ENCODE peak calls at places on chromosomes 13 and 19, in seven cellular contexts. K is mesendoderm, X is IMR-90, Y is neuronal stem cell, Z is H1, W is trophoblast cell, M is mesenchymal stem cell. S is an unnamed sample.

GRCh38 chr13:114113961-114114360 is 18.5 kb downstream of the RASA3 start:
- DNase-seq in K (no peak), X (no peak), Y (no peak), Z (no peak), W (no peak), M (no peak), S (no peak)

GRCh38 chr19:48393559-48394330 is at the start of gene GRIN2D:
- DNase-seq in K (peak), X (peak), Y (no peak), Z (peak), W (peak), M (peak), S (peak)

GRCh38 chr19:7540761-7541480 is 5.4 kb downstream of the PNPLA6 start:
- DNase-seq in K (peak), X (peak), Y (no peak), Z (peak), W (no peak), M (no peak), S (peak)

GRCh38 chr19:18955042-18955441 is 14.0 kb upstream of the HOMER3 start:
- DNase-seq in K (no peak), X (no peak), Y (no peak), Z (no peak), W (no peak), M (no peak), S (no peak)

GRCh38 chr13:26280295-26280694 is 26.4 kb downstream of the CDK8 start:
- DNase-seq in K (no peak), X (peak), Y (no peak), Z (no peak), W (peak), M (peak), S (no peak)

GRCh38 chr19:48102870-48103751 is 7.5 kb downstream of the PLA2G4C start:
- DNase-seq in K (peak), X (peak), Y (peak), Z (peak), W (no peak), M (no peak), S (peak)

GRCh38 chr19:47398707-47399106 is 20.6 kb downstream of the MEIS3 start:
- DNase-seq in K (peak), X (no peak), Y (no peak), Z (no peak), W (no peak), M (no peak), S (no peak)

GRCh38 chr19:12284226-12284625 is 10.5 kb downstream of the ZNF44 start:
- DNase-seq in K (no peak), X (no peak), Y (no peak), Z (no peak), W (no peak), M (no peak), S (no peak)

GRCh38 chr13:27161980-27162379 is 9.6 kb downstream of the USP12 start:
- DNase-seq in K (no peak), X (peak), Y (no peak), Z (no peak), W (no peak), M (no peak), S (no peak)

GRCh38 chr19:29844891-29845575 is 33.2 kb downstream of the CCNE1 start:
- DNase-seq in K (peak), X (peak), Y (peak), Z (peak), W (peak), M (peak), S (peak)
- H3K9ac ChIP-seq in K (peak), X (peak), Y (peak), Z (no peak), W (peak), M (peak), S (no peak)

DNA sequence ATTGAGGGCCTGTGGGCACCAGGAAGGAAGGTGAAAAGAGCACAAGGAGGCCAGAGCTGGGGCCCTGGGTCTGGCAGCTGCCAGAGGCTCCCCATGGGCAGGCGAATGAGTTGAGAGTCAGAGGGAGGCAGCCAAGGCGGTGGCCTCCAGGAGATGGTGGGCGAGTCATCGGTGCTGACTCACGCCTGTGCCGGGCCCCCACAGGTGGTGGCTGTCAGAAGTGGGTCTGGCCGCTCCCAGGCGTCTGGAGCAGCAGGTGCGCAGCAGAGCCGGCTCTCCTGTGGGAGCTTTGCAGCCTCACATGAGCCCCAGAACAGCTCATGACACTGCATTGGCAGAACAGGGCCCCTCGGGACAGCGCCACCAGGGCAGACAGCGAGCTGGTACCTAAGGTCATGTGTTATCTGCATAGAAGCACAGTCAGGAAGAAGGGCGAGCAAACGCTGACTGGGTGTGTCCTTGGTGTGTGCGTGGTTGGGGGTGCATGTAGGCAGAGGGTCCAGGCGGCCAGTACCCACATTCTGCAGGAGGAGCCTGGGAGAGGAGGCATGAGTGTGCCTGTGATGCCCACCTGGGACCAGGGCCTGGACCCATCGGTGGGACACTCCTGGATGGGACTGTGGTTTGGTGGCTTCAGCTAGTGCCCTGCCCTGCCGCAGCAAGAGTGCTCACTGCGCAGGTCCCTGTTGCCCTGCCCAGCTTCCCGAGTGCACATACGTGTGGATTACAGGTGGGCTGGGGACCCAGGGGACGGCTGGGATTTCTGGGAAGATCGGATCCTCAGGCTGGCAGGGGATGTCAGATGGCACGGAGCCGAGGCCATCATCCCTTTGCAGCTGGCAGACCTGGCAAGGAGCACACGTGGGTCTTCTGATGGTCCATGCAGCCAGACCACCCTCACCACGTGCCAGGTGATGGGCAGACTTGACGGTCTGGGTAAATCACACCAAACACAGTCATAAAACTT is 69.0 kb downstream of the CHST8 start:
- DNase-seq in K (peak), X (no peak), Y (no peak), Z (no peak), W (no peak), M (no peak), S (no peak)
- H3K27ac ChIP-seq in K (no peak), X (no peak), Y (no peak), Z (no peak), W (no peak), M (no peak), S (no peak)

DNA sequence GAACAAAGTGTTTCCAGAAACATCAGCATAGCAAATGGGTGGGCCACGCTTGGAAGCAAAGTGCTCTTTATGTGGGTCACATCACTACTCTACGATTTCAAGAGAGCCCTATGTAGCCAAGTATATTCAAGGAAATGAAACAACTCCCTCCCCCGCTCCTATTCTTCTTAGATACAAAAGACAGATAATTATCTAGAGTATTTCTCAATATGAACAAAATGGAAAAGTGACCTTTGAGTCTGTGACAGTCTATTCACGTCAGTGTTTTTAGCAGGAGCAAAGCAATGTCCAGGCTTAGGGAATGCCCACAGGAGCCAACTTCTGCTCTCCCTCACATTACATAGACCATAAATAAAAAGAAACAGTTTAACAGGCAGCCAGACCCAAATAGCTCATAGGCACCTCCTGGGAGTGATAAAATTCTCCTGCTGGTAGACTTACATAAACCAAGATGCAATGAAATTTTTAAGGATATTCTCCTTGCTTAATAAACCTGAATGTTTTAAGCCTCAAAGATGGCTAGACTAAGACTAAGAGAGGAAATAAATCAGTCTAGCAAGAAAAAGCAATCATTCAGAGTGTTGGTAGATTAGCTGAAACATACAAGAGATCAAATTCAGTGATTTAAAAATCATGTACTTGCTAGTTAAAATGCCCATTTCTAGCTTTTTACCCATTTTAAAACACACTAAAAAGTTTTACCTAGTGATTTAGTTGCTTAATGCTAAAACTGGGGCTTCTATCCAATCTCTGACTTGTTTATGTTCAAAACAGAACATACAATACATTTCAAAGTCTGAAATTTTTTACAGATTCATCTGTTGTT is 182.8 kb downstream of the RGCC start:
- DNase-seq in K (no peak), X (no peak), Y (no peak), Z (no peak), W (no peak), M (peak), S (no peak)
- H2BK5ac ChIP-seq in K (no peak), X (peak), Y (no peak), Z (no peak), W (no peak), M (no peak), S (no peak)

DNA sequence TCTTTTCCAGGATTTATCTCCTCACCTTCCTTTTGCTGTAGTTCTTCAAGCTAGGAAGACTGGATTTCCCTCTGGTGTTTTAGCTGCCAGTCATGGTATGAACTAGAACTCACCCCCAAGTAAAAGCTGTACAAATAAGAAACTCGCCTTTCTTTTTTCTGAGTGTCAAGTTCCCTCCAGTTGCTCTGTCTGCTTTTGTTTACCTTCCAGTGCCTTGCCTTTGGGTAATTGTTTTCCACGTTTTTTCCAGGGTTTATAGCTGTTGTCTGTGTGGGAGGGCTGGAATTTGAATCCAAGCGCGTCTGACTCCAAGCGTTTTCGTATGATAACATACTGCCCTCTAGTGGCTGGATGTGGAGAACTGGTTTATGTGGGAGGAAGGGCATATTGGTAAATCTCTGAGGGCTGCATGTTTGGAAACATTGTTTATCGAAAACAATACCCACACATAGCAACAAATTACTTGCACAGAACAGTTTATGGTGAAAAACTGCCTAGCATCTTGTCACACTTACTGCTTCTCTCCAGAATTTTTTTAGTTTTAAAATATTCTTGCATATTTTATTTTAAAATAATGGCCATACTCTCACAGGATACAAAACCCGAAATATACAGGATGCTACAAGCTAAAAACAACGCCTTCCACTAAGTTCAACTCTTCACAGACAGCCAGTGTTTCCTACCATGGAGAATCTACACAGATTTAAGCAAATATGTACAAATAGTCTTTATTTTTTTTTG is 19.2 kb downstream of the RCN3 start:
- DNase-seq in K (peak), X (peak), Y (peak), Z (peak), W (peak), M (peak), S (peak)
- H3K9ac ChIP-seq in K (no peak), X (no peak), Y (no peak), Z (no peak), W (no peak), M (peak), S (peak)

DNA sequence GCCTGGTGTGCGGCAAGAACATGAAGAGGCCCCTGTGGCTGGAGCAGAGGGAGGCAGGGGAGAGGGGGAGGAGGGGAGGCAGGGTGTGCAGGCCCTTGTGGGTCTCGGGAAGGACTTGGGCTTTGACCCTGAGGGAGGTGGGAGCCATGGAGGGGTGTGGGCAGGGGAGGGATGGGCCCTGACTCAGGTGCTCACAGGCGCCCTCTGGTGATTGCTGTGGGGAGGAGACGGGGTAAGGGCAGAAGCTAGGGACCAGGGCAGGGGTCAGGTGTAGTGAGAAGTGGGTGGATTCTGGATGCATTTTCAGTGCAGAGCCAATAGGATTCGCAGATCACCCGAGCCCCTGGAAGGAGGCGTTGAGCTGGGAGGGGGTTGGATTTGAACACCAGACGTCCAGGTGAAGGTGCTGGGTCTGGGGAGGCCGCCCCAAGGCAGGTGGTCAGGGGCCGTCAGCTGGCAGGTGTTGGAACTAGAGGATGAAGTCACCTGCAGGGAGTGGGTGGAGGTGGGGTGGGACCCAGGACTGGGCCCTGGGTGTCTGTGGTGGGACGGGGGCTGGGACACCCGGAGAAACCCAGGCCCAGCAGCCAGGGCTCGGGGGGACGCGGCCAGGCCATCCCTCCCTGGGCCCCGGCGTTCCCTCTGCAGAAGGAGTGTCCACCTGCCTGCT is 185.4 kb downstream of the KDM4B start:
- DNase-seq in K (peak), X (no peak), Y (no peak), Z (peak), W (no peak), M (no peak), S (peak)
- H3K27ac ChIP-seq in K (no peak), X (no peak), Y (peak), Z (no peak), W (no peak), M (no peak), S (no peak)

DNA sequence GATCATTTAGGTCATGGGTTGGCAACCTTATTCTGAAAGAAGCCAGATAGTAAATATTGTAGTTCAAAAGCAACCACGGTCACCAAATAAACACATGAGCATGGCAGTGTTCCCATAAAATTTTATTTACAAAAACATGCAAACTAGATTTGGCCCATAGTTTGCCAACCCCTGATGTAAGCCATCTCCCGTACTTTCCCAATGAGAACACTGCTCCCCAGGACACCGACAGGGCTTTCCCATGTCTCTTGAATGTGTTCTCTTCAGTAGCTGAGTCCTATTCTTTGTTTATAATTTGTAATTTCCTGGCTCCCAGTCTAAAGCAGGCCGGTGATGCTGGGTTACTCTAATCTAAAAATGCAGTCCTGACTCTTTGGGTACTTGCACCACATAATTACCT is 239.6 kb downstream of the LHFPL6 start:
- DNase-seq in K (no peak), X (no peak), Y (no peak), Z (no peak), W (no peak), M (peak), S (no peak)
- H2BK5ac ChIP-seq in K (no peak), X (no peak), Y (no peak), Z (no peak), W (no peak), M (no peak), S (no peak)

GRCh38 chr13:41420146-41420545 is 37.2 kb upstream of the RGCC start:
- DNase-seq in K (no peak), X (no peak), Y (no peak), Z (no peak), W (no peak), M (no peak), S (no peak)
- H3K9ac ChIP-seq in K (no peak), X (no peak), Y (no peak), Z (no peak), W (no peak), M (no peak), S (no peak)

GRCh38 chr13:24617394-24618218 is 62.6 kb upstream of the ATP12A start:
- DNase-seq in K (peak), X (no peak), Y (no peak), Z (no peak), W (peak), M (no peak), S (no peak)
- H3K27ac ChIP-seq in K (no peak), X (no peak), Y (no peak), Z (no peak), W (no peak), M (no peak), S (no peak)